ENCODE peak calls at places on chromosome 10, in five cellular contexts. P is posterior vena cava; A is Right ventricle myocardium superior; Z is WTC11; L is stimulated activated naive CD8-positive, alpha-beta T cell treated with anti-CD3 and anti-CD28 coated beads, Interleukin-15, Interleukin-2, amounts not matched to agents 100 U/mL and 50 U/mL, for 24 hours. U is an unnamed sample.

GRCh38 chr10:125514206-125515162 is 168.5 kb downstream of the TEX36 start:
- DNase-seq in P (no peak), A (no peak), Z (no peak), L (no peak), U (no peak)

GRCh38 chr10:2439983-2440382 is 627.4 kb upstream of the PFKP start:
- DNase-seq in P (no peak), A (no peak), Z (no peak), L (no peak), U (no peak)

GRCh38 chr10:113665806-113666354 is 2.0 kb upstream of the NRAP start:
- DNase-seq in P (peak), A (no peak), Z (peak), L (no peak), U (no peak)

GRCh38 chr10:132280646-132281074 is 27.1 kb downstream of the STK32C start:
- DNase-seq in P (no peak), A (no peak), Z (no peak), L (no peak), U (no peak)

GRCh38 chr10:62895058-62895457 is 78.9 kb upstream of the EGR2 start:
- DNase-seq in P (no peak), A (peak), Z (no peak), L (no peak), U (no peak)

GRCh38 chr10:84076540-84077195 is 62.6 kb upstream of the GHITM start:
- DNase-seq in P (no peak), A (no peak), Z (peak), L (no peak), U (no peak)

GRCh38 chr10:92387289-92387940 is 96.4 kb downstream of the MARCHF5 start:
- DNase-seq in P (peak), A (no peak), Z (peak), L (peak), U (peak)

GRCh38 chr10:22335204-22335956 is 9.9 kb upstream of the SPAG6 start:
- DNase-seq in P (peak), A (peak), Z (peak), L (peak), U (peak)

GRCh38 chr10:110746969-110747608 is 103.0 kb downstream of the RBM20 start:
- DNase-seq in P (no peak), A (no peak), Z (no peak), L (no peak), U (no peak)

GRCh38 chr10:97508342-97508741 is 9.6 kb downstream of the UBTD1 start:
- DNase-seq in P (no peak), A (no peak), Z (no peak), L (no peak), U (no peak)

GRCh38 chr10:98269435-98269912 is 1.5 kb upstream of the LOXL4 start:
- DNase-seq in P (peak), A (peak), Z (no peak), L (no peak), U (no peak)

GRCh38 chr10:69497235-69497561 is 45.9 kb downstream of the TSPAN15 start:
- DNase-seq in P (no peak), A (no peak), Z (no peak), L (no peak), U (no peak)

GRCh38 chr10:22133640-22134624 is 83.9 kb downstream of the EBLN1 start:
- DNase-seq in P (no peak), A (no peak), Z (no peak), L (no peak), U (no peak)

GRCh38 chr10:24363070-24363469 is 154.1 kb downstream of the KIAA1217 start:
- DNase-seq in P (no peak), A (no peak), Z (no peak), L (no peak), U (no peak)

GRCh38 chr10:78805176-78805575 is 263.6 kb upstream of the ZMIZ1 start:
- DNase-seq in P (no peak), A (peak), Z (no peak), L (no peak), U (no peak)

GRCh38 chr10:124955243-124955642 is 13.3 kb downstream of the ZRANB1 start:
- DNase-seq in P (no peak), A (no peak), Z (no peak), L (no peak), U (no peak)

GRCh38 chr10:47241946-47242900 is 57.8 kb upstream of the GDF10 start:
- DNase-seq in P (no peak), A (no peak), Z (no peak), L (no peak), U (no peak)

GRCh38 chr10:26743091-26743490 is 45.6 kb downstream of the PDSS1 start:
- DNase-seq in P (no peak), A (no peak), Z (no peak), L (no peak), U (no peak)

GRCh38 chr10:22727663-22728062 is 13.3 kb upstream of the PIP4K2A start:
- DNase-seq in P (no peak), A (no peak), Z (no peak), L (no peak), U (no peak)